ENCODE peak calls at places on chromosome 14, in eight cellular contexts. H is trophoblast cell; L is right lobe of liver; Q is PC-9; Y is transverse colon; O is Peyer's patch; M is naive thymus-derived CD4-positive, alpha-beta T cell; P is A549. R is an unnamed sample. For H3K4me1, the result is how much of the 10 kb centered on the place peaks cover.

GRCh38 chr14:61420326-61420725 is 98.9 kb downstream of the PRKCH start:
- DNase-seq in H (peak), O (no peak), L (no peak), M (no peak), Y (no peak), P (peak), Q (peak), R (no peak)

GRCh38 chr14:53187921-53188463 is 34.9 kb upstream of the DDHD1 start:
- DNase-seq in Y (no peak), L (no peak), H (no peak), M (no peak), P (no peak), Q (no peak), O (no peak), R (no peak)

GRCh38 chr14:68677476-68677875 is 115.4 kb downstream of the ZFP36L1 start:
- DNase-seq in Y (no peak), Q (no peak), M (no peak), L (no peak), O (no peak), H (peak), P (no peak), R (no peak)

GRCh38 chr14:99389171-99389826 is 91.4 kb downstream of the SETD3 start:
- DNase-seq in O (peak), L (no peak), P (peak), M (peak), Q (no peak), Y (peak), H (peak), R (no peak)

GRCh38 chr14:79294506-79294905 is 916.8 kb downstream of the DIO2 start:
- DNase-seq in L (no peak), M (no peak), Y (no peak), Q (no peak), H (no peak), P (no peak), O (no peak), R (no peak)

GRCh38 chr14:50998612-50999011 is 54.3 kb upstream of the PYGL start:
- DNase-seq in M (no peak), H (no peak), P (no peak), Y (no peak), L (no peak), Q (no peak), O (no peak), R (no peak)

GRCh38 chr14:68230941-68231717 is 411.6 kb downstream of the RAD51B start:
- DNase-seq in Y (no peak), O (no peak), Q (peak), M (no peak), H (no peak), P (peak), L (peak), R (no peak)

GRCh38 chr14:26204954-26205479 is 392.8 kb downstream of the NOVA1 start:
- DNase-seq in P (no peak), L (no peak), Y (peak), H (no peak), Q (no peak), O (peak), M (no peak), R (peak)

GRCh38 chr14:51884086-51884927 is 23.9 kb downstream of the GNG2 start:
- DNase-seq in O (no peak), Q (peak), L (no peak), P (no peak), Y (no peak), H (no peak), M (no peak), R (no peak)

GRCh38 chr14:100221419-100222218 is 17.3 kb upstream of the YY1 start:
- DNase-seq in L (peak), H (peak), M (peak), Q (no peak), P (no peak), Y (peak), O (peak), R (peak)

GRCh38 chr14:60654303-60654925 is 5.1 kb upstream of the SIX1 start:
- DNase-seq in P (no peak), O (no peak), L (no peak), M (no peak), Y (no peak), Q (no peak), H (no peak), R (no peak)

GRCh38 chr14:58808828-58809227 is 171.1 kb downstream of the DACT1 start:
- DNase-seq in Q (no peak), L (no peak), H (no peak), P (peak), O (no peak), Y (no peak), M (no peak), R (no peak)

GRCh38 chr14:100755649-100756048 is 29.0 kb downstream of the DLK1 start:
- DNase-seq in H (no peak), P (no peak), M (no peak), Y (no peak), O (no peak), L (no peak), Q (no peak), R (no peak)

GRCh38 chr14:57326253-57326652 is 57.5 kb downstream of the AP5M1 start:
- DNase-seq in P (no peak), M (no peak), H (no peak), Y (no peak), L (no peak), Q (no peak), O (no peak), R (no peak)

GRCh38 chr14:100274250-100274649 is 32.0 kb downstream of the SLC25A29 start:
- DNase-seq in H (no peak), L (no peak), O (no peak), Y (no peak), P (no peak), Q (no peak), M (no peak), R (no peak)

GRCh38 chr14:32252030-32252670 is 49.1 kb upstream of the RNU6-8 start:
- DNase-seq in H (peak), O (no peak), P (peak), Q (peak), L (peak), M (peak), Y (peak), R (no peak)

GRCh38 chr14:66884149-66884548 is 305.1 kb upstream of the GARIN2 start:
- DNase-seq in O (no peak), H (no peak), Y (no peak), Q (no peak), P (no peak), M (no peak), L (no peak), R (no peak)

GRCh38 chr14:59454131-59454530 is 11.0 kb downstream of the GPR135 start:
- DNase-seq in M (no peak), P (peak), L (no peak), O (no peak), Y (no peak), Q (no peak), H (no peak), R (peak)

GRCh38 chr14:28651148-28651547 is 115.4 kb upstream of the FOXG1 start:
- DNase-seq in M (no peak), O (no peak), P (no peak), Y (no peak), H (no peak), L (no peak), Q (no peak), R (no peak)

GRCh38 chr14:54450535-54450934 is 9.4 kb upstream of the CNIH1 start:
- DNase-seq in L (no peak), O (no peak), Y (no peak), Q (no peak), M (no peak), H (no peak), P (no peak), R (no peak)

GRCh38 chr14:23513466-23514008 is 38.0 kb downstream of the ZFHX2 start:
- DNase-seq in H (no peak), P (no peak), L (no peak), M (no peak), Y (no peak), O (no peak), Q (no peak), R (no peak)

GRCh38 chr14:68734231-68734732 is 58.6 kb downstream of the ZFP36L1 start:
- DNase-seq in Q (no peak), P (no peak), M (no peak), Y (no peak), H (no peak), L (no peak), O (no peak), R (no peak)

GRCh38 chr14:59918824-59919581 is 941 bp upstream of the LRRC9 start:
- DNase-seq in O (no peak), H (peak), Y (peak), P (peak), M (peak), Q (no peak), L (no peak), R (peak)

GRCh38 chr14:103105580-103106168 is 11.1 kb downstream of the EXOC3L4 start:
- DNase-seq in H (no peak), M (no peak), L (no peak), O (no peak), Y (peak), P (no peak), Q (peak), R (no peak)

GRCh38 chr14:68779761-68780323 is 13.0 kb downstream of the ZFP36L1 start:
- DNase-seq in O (no peak), M (peak), H (peak), L (peak), Y (peak), Q (no peak), P (peak), R (no peak)

GRCh38 chr14:49970474-49971147 is 77.7 kb downstream of the ARF6 start:
- DNase-seq in Q (no peak), H (no peak), M (no peak), P (no peak), Y (no peak), O (no peak), L (no peak), R (no peak)

GRCh38 chr14:61542848-61543790 is 152.2 kb upstream of the HIF1A start:
- DNase-seq in H (no peak), O (no peak), L (no peak), Y (no peak), M (no peak), Q (peak), P (no peak), R (no peak)

GRCh38 chr14:30002859-30003258 is 75.2 kb upstream of the PRKD1 start:
- DNase-seq in P (no peak), M (no peak), Y (no peak), O (no peak), H (no peak), Q (no peak), L (no peak), R (no peak)

GRCh38 chr14:55336691-55337090 is 65.5 kb downstream of the FBXO34 start:
- DNase-seq in H (no peak), O (no peak), Q (no peak), M (no peak), P (no peak), Y (no peak), L (no peak), R (no peak)

GRCh38 chr14:104239866-104240301 is 101.5 kb downstream of the KIF26A start:
- DNase-seq in Q (no peak), M (no peak), O (peak), Y (no peak), H (no peak), P (no peak), L (no peak), R (no peak)

GRCh38 chr14:31190717-31191263 is 16.8 kb downstream of the HECTD1 start:
- DNase-seq in P (no peak), M (no peak), Y (no peak), H (peak), O (no peak), Q (no peak), L (no peak), R (no peak)
- H3K4me1 ChIP-seq in P (under half), M (under half), Y (under half), H (under half), O (under half), Q (under half), L (under half), R (under half)

GRCh38 chr14:89540830-89541470 is 123.9 kb upstream of the FOXN3 start:
- DNase-seq in O (no peak), Y (no peak), H (peak), L (no peak), M (no peak), Q (no peak), P (peak), R (no peak)
- H3K27ac ChIP-seq in O (no peak), Y (no peak), H (no peak), L (no peak), M (no peak), Q (no peak), P (no peak), R (no peak)

GRCh38 chr14:22482085-22482694 is 106.8 kb downstream of the DAD1 start:
- DNase-seq in H (no peak), O (no peak), Q (no peak), M (no peak), P (no peak), L (no peak), Y (no peak), R (peak)

GRCh38 chr14:22484638-22485037 is 104.4 kb downstream of the DAD1 start:
- DNase-seq in Y (no peak), P (no peak), Q (no peak), L (no peak), H (no peak), M (no peak), O (no peak), R (no peak)

GRCh38 chr14:22481546-22481945 is 107.5 kb downstream of the DAD1 start:
- DNase-seq in P (no peak), Q (no peak), H (no peak), Y (no peak), M (no peak), L (no peak), O (no peak), R (no peak)

GRCh38 chr14:22483863-22484593 is 105.0 kb downstream of the DAD1 start:
- DNase-seq in Y (no peak), M (no peak), Q (no peak), L (no peak), P (no peak), O (no peak), H (no peak), R (no peak)

DNA sequence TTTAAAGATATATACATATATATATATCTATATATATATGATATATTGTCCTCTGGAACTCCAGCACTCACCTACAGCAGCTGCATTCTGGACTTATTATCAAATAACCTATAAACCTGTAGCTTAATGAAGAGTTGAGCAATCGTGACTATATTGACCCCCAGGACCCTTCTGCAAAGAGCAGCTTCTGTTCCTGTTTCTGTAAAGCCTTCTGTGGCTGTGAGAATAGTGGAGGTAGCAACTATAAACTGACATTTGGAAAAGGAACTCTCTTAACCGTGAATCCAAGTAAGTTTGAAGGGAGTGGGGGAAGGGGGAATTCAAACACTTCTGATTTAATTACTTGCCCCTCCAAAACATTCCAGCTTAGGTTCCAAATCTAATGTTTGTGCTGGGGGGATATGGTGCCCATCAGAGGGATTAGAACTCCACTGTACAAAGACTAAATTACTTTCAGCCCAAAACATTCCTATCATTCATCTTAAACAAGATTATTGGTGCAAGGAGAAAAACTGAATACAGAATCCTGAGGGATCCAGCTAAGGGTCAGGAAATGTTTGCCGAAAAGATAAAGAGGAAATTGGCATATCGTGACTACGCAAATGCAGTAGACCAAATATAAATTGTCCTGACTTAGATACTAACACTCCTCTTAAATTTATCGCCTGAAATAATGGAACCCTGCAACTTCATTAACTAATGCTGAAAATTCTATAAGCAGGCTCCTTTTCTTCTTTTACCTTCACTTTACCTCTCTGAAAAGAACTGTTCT is 106.1 kb downstream of the DAD1 start:
- DNase-seq in Q (no peak), Y (no peak), P (no peak), M (no peak), L (no peak), H (no peak), O (no peak), R (no peak)
- H3K4me1 ChIP-seq in Q (under half), Y (under half), P (under half), M (under half), L (under half), H (under half), O (under half), R (under half)

DNA sequence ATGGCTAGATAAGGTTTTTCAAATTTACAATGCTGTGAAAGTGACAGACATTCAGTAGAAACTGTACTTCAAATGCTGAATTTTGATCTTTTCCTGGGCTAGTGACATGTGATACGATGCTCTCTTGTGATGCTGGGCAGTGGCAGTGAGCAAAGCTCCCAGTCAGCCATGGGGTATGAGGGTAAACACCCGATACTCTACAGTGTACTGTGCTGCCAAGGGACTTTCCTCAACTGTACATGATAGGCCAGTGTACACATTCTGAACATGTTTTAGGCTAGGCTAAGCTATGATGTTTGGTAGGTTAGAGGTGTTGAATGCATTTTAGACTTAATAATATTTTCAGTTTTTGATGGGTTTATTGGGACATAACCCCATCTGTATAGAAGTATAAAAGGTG is 17.6 kb downstream of the MBIP start:
- DNase-seq in M (no peak), Y (no peak), P (no peak), L (no peak), O (no peak), Q (no peak), H (no peak), R (no peak)
- H3K27ac ChIP-seq in M (no peak), Y (no peak), P (no peak), L (no peak), O (no peak), Q (no peak), H (no peak), R (no peak)

GRCh38 chr14:38145142-38145541 is 62.6 kb upstream of the SSTR1 start:
- DNase-seq in O (no peak), Q (no peak), Y (no peak), M (no peak), L (no peak), P (no peak), H (no peak), R (no peak)
- H3K4me1 ChIP-seq in O (under half), Q (under half), Y (under half), M (under half), L (under half), P (under half), H (under half), R (under half)

DNA sequence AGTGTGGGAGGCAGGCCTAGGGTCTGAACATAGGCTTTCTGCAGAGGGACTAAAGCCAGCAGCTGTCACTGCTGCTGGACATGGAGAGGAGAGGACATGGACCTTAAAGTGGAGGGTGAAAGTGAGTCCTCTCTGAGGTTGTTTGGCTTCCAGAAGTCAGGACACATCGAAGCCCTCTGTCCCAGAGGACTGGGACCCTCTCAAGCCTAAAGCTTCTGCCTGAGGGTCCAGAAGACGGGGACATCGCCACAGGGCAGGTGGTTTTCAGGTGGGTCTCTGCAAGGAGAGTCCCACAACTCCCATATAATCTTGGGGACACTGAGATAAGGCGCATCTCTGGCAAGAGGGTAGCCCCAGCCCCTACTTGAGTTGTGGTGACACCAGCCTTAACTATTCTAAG is 18.9 kb downstream of the ISCA2 start:
- DNase-seq in Y (no peak), Q (no peak), L (peak), P (no peak), M (no peak), H (no peak), O (peak), R (peak)
- H3K27ac ChIP-seq in Y (no peak), Q (no peak), L (no peak), P (no peak), M (no peak), H (no peak), O (no peak), R (peak)

GRCh38 chr14:95260537-95261440 is 58.9 kb downstream of the CLMN start:
- DNase-seq in L (no peak), H (no peak), M (no peak), Y (no peak), P (no peak), Q (peak), O (no peak), R (no peak)
- H3K4me1 ChIP-seq in L (under half), H (under half), M (under half), Y (under half), P (under half), Q (under half), O (under half), R (under half)

R was measured in aorta.